ENCODE peak calls at places on chromosomes 13 and 19, in nine cellular contexts. One of them, this sample, is unnamed.
A peak's percentile ranks its signal among the peaks of the same experiment; 100 is the strongest.

GRCh38 chr19:47243776-47244547 is 12.4 kb upstream of the CCDC9 start:
- DNase-seq in testis: peak; percentile 88
- DNase-seq in fibroblast of lung: peak; percentile 97
- DNase-seq in upper lobe of right lung: peak; percentile 96
- DNase-seq in pancreas: peak; percentile 94
- DNase-seq in psoas muscle: peak; percentile 96
- DNase-seq in AG09309: peak; percentile 89
- DNase-seq in transverse colon: peak; percentile 92
- DNase-seq in tibial nerve: peak; percentile 77
- DNase-seq in this sample: peak; percentile 71

GRCh38 chr13:22195726-22196125 is 524.9 kb downstream of the FGF9 start:
- DNase-seq in fibroblast of lung: no peak
- DNase-seq in transverse colon: no peak
- DNase-seq in AG09309: no peak
- DNase-seq in psoas muscle: no peak
- DNase-seq in tibial nerve: no peak
- DNase-seq in upper lobe of right lung: no peak
- DNase-seq in testis: no peak
- DNase-seq in pancreas: no peak
- DNase-seq in this sample: no peak

GRCh38 chr19:23318143-23318542 is 67.9 kb upstream of the ZNF724 start:
- DNase-seq in tibial nerve: no peak
- DNase-seq in transverse colon: no peak
- DNase-seq in fibroblast of lung: no peak
- DNase-seq in AG09309: no peak
- DNase-seq in psoas muscle: no peak
- DNase-seq in upper lobe of right lung: no peak
- DNase-seq in testis: no peak
- DNase-seq in pancreas: no peak
- DNase-seq in this sample: no peak

GRCh38 chr19:4327877-4328242 is 10.8 kb downstream of the STAP2 start:
- DNase-seq in pancreas: no peak
- DNase-seq in upper lobe of right lung: no peak
- DNase-seq in fibroblast of lung: no peak
- DNase-seq in AG09309: no peak
- DNase-seq in tibial nerve: no peak
- DNase-seq in testis: no peak
- DNase-seq in psoas muscle: no peak
- DNase-seq in transverse colon: no peak
- DNase-seq in this sample: no peak

GRCh38 chr19:27657271-27658051 is 1555.5 kb downstream of the UQCRFS1 start:
- DNase-seq in pancreas: no peak
- DNase-seq in fibroblast of lung: no peak
- DNase-seq in upper lobe of right lung: no peak
- DNase-seq in testis: no peak
- DNase-seq in tibial nerve: no peak
- DNase-seq in AG09309: no peak
- DNase-seq in transverse colon: no peak
- DNase-seq in psoas muscle: no peak
- DNase-seq in this sample: no peak

GRCh38 chr19:1247747-1248453 is 483 bp upstream of the MIDN start:
- DNase-seq in tibial nerve: no peak
- DNase-seq in psoas muscle: peak; percentile 96
- DNase-seq in pancreas: peak; percentile 86
- DNase-seq in testis: no peak
- DNase-seq in fibroblast of lung: peak; percentile 62
- DNase-seq in upper lobe of right lung: peak; percentile 90
- DNase-seq in AG09309: no peak
- DNase-seq in transverse colon: peak; percentile 82
- DNase-seq in this sample: no peak

GRCh38 chr13:34671136-34671535 is 270.9 kb upstream of the NBEA start:
- DNase-seq in pancreas: no peak
- DNase-seq in psoas muscle: peak; percentile 45
- DNase-seq in tibial nerve: peak; percentile 15
- DNase-seq in AG09309: no peak
- DNase-seq in upper lobe of right lung: no peak
- DNase-seq in fibroblast of lung: no peak
- DNase-seq in transverse colon: no peak
- DNase-seq in testis: no peak
- DNase-seq in this sample: no peak

GRCh38 chr19:18898081-18898532 is 2.1 kb upstream of the CERS1 start:
- DNase-seq in tibial nerve: no peak
- DNase-seq in pancreas: peak; percentile 70
- DNase-seq in fibroblast of lung: no peak
- DNase-seq in AG09309: no peak
- DNase-seq in upper lobe of right lung: no peak
- DNase-seq in transverse colon: no peak
- DNase-seq in testis: no peak
- DNase-seq in psoas muscle: no peak
- DNase-seq in this sample: no peak

GRCh38 chr13:101152184-101152583 is 264.1 kb downstream of the NALCN start:
- DNase-seq in pancreas: no peak
- DNase-seq in transverse colon: no peak
- DNase-seq in psoas muscle: no peak
- DNase-seq in testis: no peak
- DNase-seq in tibial nerve: no peak
- DNase-seq in AG09309: no peak
- DNase-seq in fibroblast of lung: no peak
- DNase-seq in upper lobe of right lung: no peak
- DNase-seq in this sample: no peak

GRCh38 chr13:101150998-101151397 is 265.3 kb downstream of the NALCN start:
- DNase-seq in pancreas: no peak
- DNase-seq in transverse colon: no peak
- DNase-seq in AG09309: no peak
- DNase-seq in tibial nerve: peak; percentile 23
- DNase-seq in fibroblast of lung: peak; percentile 38
- DNase-seq in psoas muscle: no peak
- DNase-seq in testis: no peak
- DNase-seq in upper lobe of right lung: no peak
- DNase-seq in this sample: peak; percentile 50

GRCh38 chr13:101157261-101157660 is 259.0 kb downstream of the NALCN start:
- DNase-seq in psoas muscle: no peak
- DNase-seq in upper lobe of right lung: no peak
- DNase-seq in pancreas: no peak
- DNase-seq in tibial nerve: no peak
- DNase-seq in transverse colon: no peak
- DNase-seq in testis: no peak
- DNase-seq in fibroblast of lung: no peak
- DNase-seq in AG09309: no peak
- DNase-seq in this sample: no peak

DNA sequence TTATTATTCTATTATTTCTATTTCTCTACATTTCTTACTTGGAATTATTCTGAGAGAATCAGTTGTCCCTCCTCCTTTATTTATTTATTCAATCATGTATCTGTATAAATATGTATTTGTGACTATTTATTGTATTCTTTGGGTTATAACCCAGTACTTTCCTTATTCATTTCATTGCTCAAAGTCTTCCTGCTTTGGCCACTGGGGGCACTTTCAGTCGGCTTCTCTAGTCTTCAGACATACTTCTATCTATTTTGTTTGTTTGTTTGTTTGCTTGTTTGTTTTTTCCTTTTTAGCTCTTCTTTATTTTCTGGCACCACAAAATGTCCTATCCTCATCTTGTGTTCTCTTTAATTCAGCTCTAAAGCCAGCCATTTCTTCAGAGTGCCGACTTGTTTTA is 260.4 kb downstream of the NALCN start:
- DNase-seq in testis: no peak
- DNase-seq in transverse colon: no peak
- DNase-seq in fibroblast of lung: no peak
- DNase-seq in AG09309: no peak
- DNase-seq in upper lobe of right lung: no peak
- DNase-seq in pancreas: no peak
- DNase-seq in psoas muscle: no peak
- DNase-seq in tibial nerve: no peak
- DNase-seq in this sample: no peak
- TF ChIP-seq CTCF in testis: no peak
- TF ChIP-seq CTCF in transverse colon: no peak
- TF ChIP-seq CTCF in fibroblast of lung: peak; percentile 55
- TF ChIP-seq CTCF in AG09309: peak; percentile 45
- TF ChIP-seq CTCF in upper lobe of right lung: peak; percentile 35
- TF ChIP-seq CTCF in pancreas: peak; percentile 10
- TF ChIP-seq CTCF in psoas muscle: no peak
- TF ChIP-seq CTCF in tibial nerve: no peak
- TF ChIP-seq CTCF in this sample: no peak

DNA sequence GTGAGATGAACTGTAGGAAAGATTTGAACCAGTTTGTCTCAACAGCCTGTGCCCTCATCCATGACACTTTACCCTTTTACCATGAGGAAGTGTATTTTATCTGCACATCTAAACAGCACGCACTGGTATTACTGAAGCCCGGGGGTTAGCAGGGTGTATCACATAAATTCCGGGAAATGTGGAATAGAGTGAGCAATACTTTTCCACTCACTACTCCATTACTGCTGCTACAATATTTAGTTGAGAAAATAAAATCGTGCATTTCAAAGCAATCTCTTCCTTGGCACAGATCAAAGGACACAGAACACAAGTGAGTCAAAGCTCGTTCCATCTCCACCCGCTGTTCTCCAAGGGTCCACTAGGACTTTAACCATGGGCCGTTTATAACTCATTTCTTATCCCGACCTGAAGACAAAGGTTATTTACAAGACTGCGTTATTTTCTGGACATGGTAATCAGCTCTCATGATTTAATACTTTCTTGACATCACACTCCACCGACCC is 35.2 kb downstream of the STK24 start:
- DNase-seq in fibroblast of lung: no peak
- DNase-seq in pancreas: no peak
- DNase-seq in tibial nerve: no peak
- DNase-seq in transverse colon: no peak
- DNase-seq in AG09309: no peak
- DNase-seq in testis: no peak
- DNase-seq in upper lobe of right lung: no peak
- DNase-seq in psoas muscle: no peak
- DNase-seq in this sample: no peak
- TF ChIP-seq CTCF in fibroblast of lung: no peak
- TF ChIP-seq CTCF in pancreas: no peak
- TF ChIP-seq CTCF in tibial nerve: no peak
- TF ChIP-seq CTCF in transverse colon: peak; percentile 34
- TF ChIP-seq CTCF in AG09309: no peak
- TF ChIP-seq CTCF in testis: no peak
- TF ChIP-seq CTCF in upper lobe of right lung: no peak
- TF ChIP-seq CTCF in psoas muscle: no peak
- TF ChIP-seq CTCF in this sample: no peak

GRCh38 chr13:72693832-72694231 is 33.6 kb downstream of the MZT1 start:
- DNase-seq in fibroblast of lung: no peak
- DNase-seq in pancreas: no peak
- DNase-seq in psoas muscle: no peak
- DNase-seq in testis: no peak
- DNase-seq in transverse colon: no peak
- DNase-seq in upper lobe of right lung: no peak
- DNase-seq in tibial nerve: no peak
- DNase-seq in AG09309: no peak
- DNase-seq in this sample: no peak

GRCh38 chr13:72698164-72698563 is 29.3 kb downstream of the MZT1 start:
- DNase-seq in testis: no peak
- DNase-seq in AG09309: no peak
- DNase-seq in psoas muscle: no peak
- DNase-seq in upper lobe of right lung: no peak
- DNase-seq in fibroblast of lung: no peak
- DNase-seq in tibial nerve: no peak
- DNase-seq in pancreas: no peak
- DNase-seq in transverse colon: no peak
- DNase-seq in this sample: no peak

GRCh38 chr13:72694314-72694713 is 33.1 kb downstream of the MZT1 start:
- DNase-seq in tibial nerve: no peak
- DNase-seq in psoas muscle: no peak
- DNase-seq in upper lobe of right lung: no peak
- DNase-seq in testis: no peak
- DNase-seq in AG09309: no peak
- DNase-seq in pancreas: no peak
- DNase-seq in transverse colon: no peak
- DNase-seq in fibroblast of lung: no peak
- DNase-seq in this sample: no peak

GRCh38 chr13:72692884-72693514 is 34.4 kb downstream of the MZT1 start:
- DNase-seq in tibial nerve: no peak
- DNase-seq in AG09309: no peak
- DNase-seq in transverse colon: no peak
- DNase-seq in upper lobe of right lung: no peak
- DNase-seq in fibroblast of lung: no peak
- DNase-seq in testis: no peak
- DNase-seq in psoas muscle: no peak
- DNase-seq in pancreas: no peak
- DNase-seq in this sample: no peak

DNA sequence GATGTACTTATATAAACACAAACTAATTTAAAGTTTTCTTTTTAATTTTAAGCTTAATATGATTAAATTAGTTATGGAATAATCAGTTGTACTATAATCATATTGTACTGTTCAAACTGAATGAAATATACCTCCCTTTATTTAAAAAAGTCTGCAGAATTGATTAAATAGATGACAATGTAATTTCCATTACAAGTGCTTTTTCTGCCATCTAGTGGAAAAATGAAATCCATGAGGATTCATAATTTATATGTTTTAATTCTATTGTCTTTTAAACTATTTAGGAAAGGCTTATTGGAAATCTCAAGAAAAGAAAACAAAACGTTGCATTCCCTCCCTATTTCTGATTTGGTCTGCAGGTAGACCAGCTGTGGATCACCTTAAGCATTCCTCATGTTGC is 30.8 kb downstream of the MZT1 start:
- DNase-seq in pancreas: no peak
- DNase-seq in fibroblast of lung: peak; percentile 55
- DNase-seq in tibial nerve: no peak
- DNase-seq in upper lobe of right lung: no peak
- DNase-seq in AG09309: no peak
- DNase-seq in testis: no peak
- DNase-seq in transverse colon: no peak
- DNase-seq in psoas muscle: no peak
- DNase-seq in this sample: no peak
- TF ChIP-seq CTCF in pancreas: peak; percentile 22
- TF ChIP-seq CTCF in fibroblast of lung: peak; percentile 25
- TF ChIP-seq CTCF in tibial nerve: no peak
- TF ChIP-seq CTCF in upper lobe of right lung: peak; percentile 37
- TF ChIP-seq CTCF in AG09309: no peak
- TF ChIP-seq CTCF in testis: no peak
- TF ChIP-seq CTCF in transverse colon: no peak
- TF ChIP-seq CTCF in psoas muscle: no peak
- TF ChIP-seq CTCF in this sample: peak; percentile 42

DNA sequence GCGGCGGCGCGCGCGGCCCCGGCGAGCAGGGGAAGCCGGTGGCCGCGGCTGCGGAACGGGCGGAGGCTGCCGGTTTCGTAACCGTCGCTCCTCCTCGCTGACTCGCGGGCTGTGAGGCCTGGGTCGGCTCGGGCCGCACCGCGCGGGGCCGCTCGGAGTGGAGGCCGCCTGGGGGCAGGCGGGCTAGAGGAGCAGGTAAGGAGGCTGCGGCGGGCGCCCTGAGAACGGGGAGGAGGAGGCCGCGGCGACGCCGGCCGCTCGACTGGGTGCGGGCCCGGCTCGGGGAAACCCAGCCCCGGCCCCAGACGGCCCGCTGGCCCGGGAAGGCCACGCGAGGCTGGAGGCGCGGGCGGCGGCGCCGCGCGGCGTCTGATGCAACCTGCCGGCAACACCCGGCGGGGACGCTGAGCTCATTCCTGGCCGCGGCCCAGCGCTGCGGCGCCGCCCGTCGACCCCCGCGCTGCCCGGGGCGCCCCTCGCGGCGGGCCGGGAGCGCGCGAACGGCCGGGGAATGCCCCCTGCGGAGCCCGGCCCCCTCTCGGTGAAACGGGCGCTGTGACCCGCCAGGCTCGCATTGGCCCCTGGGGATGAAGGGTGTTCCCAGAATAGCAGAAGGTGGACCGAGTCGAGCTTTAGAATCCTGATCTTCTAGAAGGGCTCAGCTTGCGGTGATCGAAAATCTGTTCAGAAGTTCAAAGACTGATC is at the start of gene CEBPG:
- DNase-seq in psoas muscle: peak; percentile 87
- DNase-seq in pancreas: no peak
- DNase-seq in tibial nerve: no peak
- DNase-seq in upper lobe of right lung: peak; percentile 87
- DNase-seq in fibroblast of lung: peak; percentile 72
- DNase-seq in testis: peak; percentile 54
- DNase-seq in transverse colon: peak; percentile 68
- DNase-seq in AG09309: no peak
- DNase-seq in this sample: no peak
- TF ChIP-seq CTCF in psoas muscle: peak; percentile 35
- TF ChIP-seq CTCF in pancreas: no peak
- TF ChIP-seq CTCF in tibial nerve: no peak
- TF ChIP-seq CTCF in upper lobe of right lung: peak; percentile 17
- TF ChIP-seq CTCF in fibroblast of lung: peak; percentile 22
- TF ChIP-seq CTCF in testis: no peak
- TF ChIP-seq CTCF in transverse colon: peak; percentile 36
- TF ChIP-seq CTCF in AG09309: no peak
- TF ChIP-seq CTCF in this sample: no peak